ENCODE peak calls at places on chromosome 18, in five cellular contexts. U is NCI-H2081; T is central memory CD4-positive, alpha-beta T cell; I is AG20443; D is AG04449. Y is an unnamed sample.

GRCh38 chr18:79315589-79315988 is 80.1 kb upstream of the NFATC1 start:
- DNase-seq in I (no peak), U (no peak), D (no peak), T (no peak), Y (no peak)

GRCh38 chr18:56702946-56703345 is 51.8 kb downstream of the WDR7 start:
- DNase-seq in T (peak), D (no peak), I (peak), U (peak), Y (no peak)

GRCh38 chr18:48166971-48167370 is 236.5 kb upstream of the SMAD2 start:
- DNase-seq in U (no peak), T (no peak), D (no peak), I (no peak), Y (no peak)

GRCh38 chr18:63258749-63259580 is 60.6 kb downstream of the BCL2 start:
- DNase-seq in D (no peak), I (no peak), T (no peak), U (peak), Y (no peak)

GRCh38 chr18:26863122-26863879 is 2.2 kb downstream of the AQP4 start:
- DNase-seq in D (no peak), T (no peak), U (peak), I (peak), Y (no peak)

GRCh38 chr18:50286391-50287027 is 983 bp downstream of the CXXC1 start:
- DNase-seq in D (no peak), I (peak), T (no peak), U (no peak), Y (no peak)

GRCh38 chr18:23266717-23267446 is 131.6 kb downstream of the CABLES1 start:
- DNase-seq in T (no peak), I (no peak), D (no peak), U (no peak), Y (no peak)

GRCh38 chr18:75220786-75221355 is 10.3 kb downstream of the TSHZ1 start:
- DNase-seq in T (no peak), D (no peak), I (no peak), U (no peak), Y (no peak)

GRCh38 chr18:33666915-33667314 is 88.9 kb downstream of the ASXL3 start:
- DNase-seq in T (no peak), U (no peak), D (no peak), I (no peak), Y (no peak)

GRCh38 chr18:2564373-2564772 is 6.9 kb downstream of the METTL4 start:
- DNase-seq in T (no peak), I (no peak), U (no peak), D (no peak), Y (no peak)

GRCh38 chr18:53947092-53947640 is 277.3 kb downstream of the MBD2 start:
- DNase-seq in T (no peak), I (no peak), D (no peak), U (no peak), Y (no peak)

GRCh38 chr18:76256897-76257500 is 238.0 kb downstream of the ZNF516 start:
- DNase-seq in D (peak), T (no peak), U (peak), I (peak), Y (peak)

GRCh38 chr18:70072678-70073077 is 125.0 kb upstream of the CD226 start:
- DNase-seq in U (peak), I (peak), D (no peak), T (no peak), Y (no peak)

GRCh38 chr18:30491815-30492551 is 550.6 kb downstream of the DSC3 start:
- DNase-seq in D (no peak), I (no peak), U (no peak), T (no peak), Y (no peak)

GRCh38 chr18:61901334-61901986 is 8.7 kb upstream of the RNF152 start:
- DNase-seq in I (peak), D (no peak), T (peak), U (peak), Y (peak)

GRCh38 chr18:13756671-13757070 is 30.2 kb downstream of the RNMT start:
- DNase-seq in T (no peak), D (no peak), I (no peak), U (no peak), Y (no peak)

GRCh38 chr18:48825101-48825745 is 125.5 kb downstream of the SMAD7 start:
- DNase-seq in I (peak), T (no peak), U (no peak), D (no peak), Y (no peak)

GRCh38 chr18:63758616-63759015 is 16.6 kb upstream of the SERPINB7 start:
- DNase-seq in I (no peak), U (no peak), T (no peak), D (no peak), Y (no peak)

GRCh38 chr18:48974304-48975220 is 23.8 kb upstream of the SMAD7 start:
- DNase-seq in D (no peak), I (no peak), U (no peak), T (no peak), Y (no peak)

GRCh38 chr18:29874519-29875098 is 1167.9 kb downstream of the DSC3 start:
- DNase-seq in T (no peak), I (peak), D (no peak), U (peak), Y (no peak)

GRCh38 chr18:77206676-77207370 is 42.8 kb upstream of the GALR1 start:
- DNase-seq in U (no peak), T (no peak), I (peak), D (no peak), Y (no peak)

GRCh38 chr18:9474103-9474982 is 970 bp upstream of the RALBP1 start:
- DNase-seq in T (no peak), U (peak), D (no peak), I (peak), Y (peak)

GRCh38 chr18:26190506-26190905 is 35.7 kb upstream of the TAF4B start:
- DNase-seq in T (peak), U (no peak), I (no peak), D (no peak), Y (no peak)

GRCh38 chr18:80175451-80176235 is 66.6 kb downstream of the ADNP2 start:
- DNase-seq in I (no peak), D (no peak), T (peak), U (no peak), Y (no peak)

GRCh38 chr18:62407660-62408059 is 82.5 kb downstream of the TNFRSF11A start:
- DNase-seq in U (no peak), D (no peak), T (no peak), I (no peak), Y (no peak)

GRCh38 chr18:42525905-42526304 is 570.9 kb downstream of the PIK3C3 start:
- DNase-seq in I (no peak), U (no peak), D (no peak), T (no peak), Y (no peak)

GRCh38 chr18:35410561-35410960 is 33.4 kb upstream of the ZNF396 start:
- DNase-seq in D (no peak), U (no peak), I (no peak), T (no peak), Y (no peak)

GRCh38 chr18:38032516-38032915 is 466.9 kb upstream of the CELF4 start:
- DNase-seq in I (no peak), D (no peak), U (no peak), T (no peak), Y (no peak)

GRCh38 chr18:80108122-80108536 is 933 bp upstream of the ADNP2 start:
- DNase-seq in I (no peak), U (no peak), D (no peak), T (no peak), Y (no peak)

GRCh38 chr18:22214731-22215528 is 45.5 kb downstream of the GATA6 start:
- DNase-seq in T (no peak), U (no peak), I (peak), D (no peak), Y (no peak)

GRCh38 chr18:22015156-22015555 is 154.2 kb upstream of the GATA6 start:
- DNase-seq in U (no peak), D (no peak), T (no peak), I (peak), Y (no peak)

GRCh38 chr18:50986360-50987087 is 18.7 kb downstream of the ELAC1 start:
- DNase-seq in D (no peak), U (no peak), I (peak), T (no peak), Y (peak)

GRCh38 chr18:7662866-7663265 is 95.8 kb downstream of the PTPRM start:
- DNase-seq in I (no peak), T (no peak), U (no peak), D (no peak), Y (no peak)

GRCh38 chr18:3903341-3903740 is 453.4 kb downstream of the TGIF1 start:
- DNase-seq in D (peak), T (no peak), I (peak), U (no peak), Y (peak)